ENCODE peak calls at places on chromosome 14, in nine cellular contexts. X is spleen, U is HepG2, W is adrenal gland, A is A549, G is uterus, D is prostate gland, T is upper lobe of left lung, F is IMR-90. V is an unnamed sample. For H3K4me1, the result is how much of the 10 kb centered on the place peaks cover.

GRCh38 chr14:23055147-23055550 is 2.2 kb downstream of the CDH24 start:
- DNase-seq in X (no peak), U (no peak), W (no peak), A (no peak), G (no peak), D (no peak), T (no peak), F (no peak), V (no peak)

GRCh38 chr14:63388766-63389431 is 70.2 kb upstream of the GPHB5 start:
- DNase-seq in X (peak), U (peak), W (peak), A (peak), G (peak), D (peak), T (no peak), F (peak), V (peak)

GRCh38 chr14:71800878-71801277 is 131.4 kb upstream of the RGS6 start:
- DNase-seq in X (no peak), U (no peak), W (no peak), A (no peak), G (no peak), D (no peak), T (no peak), F (no peak), V (no peak)

GRCh38 chr14:62081956-62082355 is 319.7 kb downstream of the SNAPC1 start:
- DNase-seq in X (no peak), U (no peak), W (no peak), A (no peak), G (no peak), D (no peak), T (no peak), F (no peak), V (no peak)

GRCh38 chr14:29927596-29928341 is at the start of gene PRKD1:
- DNase-seq in X (peak), U (peak), W (peak), A (peak), G (peak), D (peak), T (peak), F (peak), V (peak)

GRCh38 chr14:103101964-103102688 is 7.6 kb downstream of the EXOC3L4 start:
- DNase-seq in X (no peak), U (no peak), W (no peak), A (no peak), G (no peak), D (no peak), T (peak), F (no peak), V (peak)

GRCh38 chr14:96793547-96793946 is 3.6 kb upstream of the VRK1 start:
- DNase-seq in X (no peak), U (no peak), W (no peak), A (no peak), G (no peak), D (no peak), T (no peak), F (no peak), V (no peak)

GRCh38 chr14:51818748-51819386 is 41.5 kb upstream of the GNG2 start:
- DNase-seq in X (no peak), U (no peak), W (no peak), A (no peak), G (no peak), D (no peak), T (no peak), F (no peak), V (no peak)

GRCh38 chr14:103334644-103335603 is 887 bp downstream of the EIF5 start:
- DNase-seq in X (peak), U (peak), W (peak), A (peak), G (peak), D (peak), T (peak), F (peak), V (peak)

GRCh38 chr14:94120667-94121335 is 8.6 kb downstream of the IFI27L2 start:
- DNase-seq in X (no peak), U (no peak), W (no peak), A (no peak), G (no peak), D (no peak), T (no peak), F (peak), V (peak)

GRCh38 chr14:33657478-33657877 is 293.4 kb downstream of the EGLN3 start:
- DNase-seq in X (no peak), U (no peak), W (peak), A (no peak), G (no peak), D (no peak), T (no peak), F (peak), V (no peak)

GRCh38 chr14:64841121-64841611 is 38.5 kb downstream of the SPTB start:
- DNase-seq in X (no peak), U (peak), W (peak), A (peak), G (no peak), D (no peak), T (no peak), F (peak), V (no peak)

GRCh38 chr14:22887260-22887989 is 4.4 kb downstream of the REM2 start:
- DNase-seq in X (no peak), U (no peak), W (peak), A (peak), G (peak), D (peak), T (no peak), F (peak), V (no peak)

GRCh38 chr14:96297000-96297399 is 41.0 kb downstream of the BDKRB1 start:
- DNase-seq in X (no peak), U (peak), W (no peak), A (peak), G (no peak), D (no peak), T (no peak), F (peak), V (no peak)

GRCh38 chr14:54976316-54976715 is 50.6 kb downstream of the WDHD1 start:
- DNase-seq in X (no peak), U (no peak), W (no peak), A (no peak), G (no peak), D (no peak), T (no peak), F (peak), V (no peak)

GRCh38 chr14:58572092-58572853 is 65.5 kb upstream of the DACT1 start:
- DNase-seq in X (no peak), U (peak), W (no peak), A (peak), G (no peak), D (no peak), T (no peak), F (peak), V (no peak)

GRCh38 chr14:51228890-51229289 is 11.2 kb upstream of the TMX1 start:
- DNase-seq in X (no peak), U (no peak), W (no peak), A (no peak), G (no peak), D (no peak), T (no peak), F (no peak), V (no peak)

GRCh38 chr14:20857630-20858261 is 33.4 kb upstream of the RNASE3 start:
- DNase-seq in X (peak), U (peak), W (peak), A (peak), G (peak), D (peak), T (no peak), F (peak), V (peak)

GRCh38 chr14:51776102-51776894 is 84.1 kb upstream of the GNG2 start:
- DNase-seq in X (no peak), U (peak), W (peak), A (peak), G (peak), D (peak), T (no peak), F (peak), V (peak)

GRCh38 chr14:53796734-53797133 is 159.9 kb downstream of the BMP4 start:
- DNase-seq in X (no peak), U (no peak), W (no peak), A (no peak), G (no peak), D (no peak), T (no peak), F (no peak), V (no peak)

GRCh38 chr14:97580923-97581495 is 783.8 kb downstream of the VRK1 start:
- DNase-seq in X (no peak), U (no peak), W (no peak), A (no peak), G (no peak), D (no peak), T (no peak), F (no peak), V (no peak)

GRCh38 chr14:93832665-93833064 is 44.4 kb upstream of the PRIMA1 start:
- DNase-seq in X (no peak), U (no peak), W (peak), A (no peak), G (no peak), D (peak), T (no peak), F (no peak), V (peak)

GRCh38 chr14:102493096-102493495 is 16.5 kb downstream of the ANKRD9 start:
- DNase-seq in X (peak), U (no peak), W (no peak), A (no peak), G (no peak), D (no peak), T (no peak), F (no peak), V (peak)

GRCh38 chr14:36245223-36245622 is 68.7 kb upstream of the PTCSC3 start:
- DNase-seq in X (no peak), U (no peak), W (no peak), A (no peak), G (no peak), D (no peak), T (no peak), F (no peak), V (no peak)
- TF ChIP-seq CTCF in X (no peak), U (no peak), W (no peak), A (no peak), G (no peak), D (no peak), T (no peak), F (no peak), V (no peak)

GRCh38 chr14:35404496-35405303 is at the start of gene NFKBIA:
- DNase-seq in X (peak), U (peak), W (peak), A (peak), G (peak), D (peak), T (peak), F (peak), V (peak)

GRCh38 chr14:35404246-35404495 is 378 bp downstream of the NFKBIA start:
- DNase-seq in X (no peak), U (no peak), W (no peak), A (no peak), G (no peak), D (no peak), T (no peak), F (no peak), V (no peak)

GRCh38 chr14:35405304-35405996 is 901 bp upstream of the NFKBIA start:
- DNase-seq in X (no peak), U (peak), W (peak), A (no peak), G (peak), D (no peak), T (no peak), F (no peak), V (no peak)

GRCh38 chr14:35406811-35407630 is 2.5 kb upstream of the NFKBIA start:
- DNase-seq in X (no peak), U (peak), W (peak), A (peak), G (peak), D (peak), T (no peak), F (peak), V (no peak)

GRCh38 chr14:35406090-35406489 is 1.5 kb upstream of the NFKBIA start:
- DNase-seq in X (no peak), U (no peak), W (no peak), A (no peak), G (no peak), D (no peak), T (no peak), F (no peak), V (no peak)
- H3K4me1 ChIP-seq in X (under half), U (half or more), W (under half), A (under half), G (under half), D (under half), T (under half), F (under half), V (under half)

GRCh38 chr14:73886449-73887115 is at the start of gene ZNF410:
- DNase-seq in X (peak), U (peak), W (peak), A (peak), G (peak), D (peak), T (peak), F (peak), V (peak)
- TF ChIP-seq POLR2A in X (peak), U (peak), W (peak), A (peak), G (peak), D (peak), T (peak), F (peak), V (peak)

GRCh38 chr14:66568220-66568619 is 60.3 kb downstream of the GPHN start:
- DNase-seq in X (no peak), U (no peak), W (no peak), A (no peak), G (no peak), D (no peak), T (no peak), F (no peak), V (no peak)
- TF ChIP-seq CTCF in X (no peak), U (no peak), W (no peak), A (peak), G (no peak), D (no peak), T (no peak), F (no peak), V (no peak)

GRCh38 chr14:99753225-99754140 is 39.7 kb upstream of the EML1 start:
- DNase-seq in X (no peak), U (no peak), W (no peak), A (no peak), G (no peak), D (no peak), T (no peak), F (no peak), V (no peak)

GRCh38 chr14:99749763-99750715 is 43.2 kb upstream of the EML1 start:
- DNase-seq in X (no peak), U (no peak), W (peak), A (no peak), G (no peak), D (no peak), T (no peak), F (no peak), V (peak)

GRCh38 chr14:99750746-99751450 is 42.3 kb upstream of the EML1 start:
- DNase-seq in X (no peak), U (no peak), W (no peak), A (no peak), G (no peak), D (no peak), T (no peak), F (no peak), V (peak)

GRCh38 chr14:99752486-99753121 is 40.6 kb upstream of the EML1 start:
- DNase-seq in X (no peak), U (no peak), W (no peak), A (peak), G (no peak), D (no peak), T (peak), F (peak), V (no peak)

DNA sequence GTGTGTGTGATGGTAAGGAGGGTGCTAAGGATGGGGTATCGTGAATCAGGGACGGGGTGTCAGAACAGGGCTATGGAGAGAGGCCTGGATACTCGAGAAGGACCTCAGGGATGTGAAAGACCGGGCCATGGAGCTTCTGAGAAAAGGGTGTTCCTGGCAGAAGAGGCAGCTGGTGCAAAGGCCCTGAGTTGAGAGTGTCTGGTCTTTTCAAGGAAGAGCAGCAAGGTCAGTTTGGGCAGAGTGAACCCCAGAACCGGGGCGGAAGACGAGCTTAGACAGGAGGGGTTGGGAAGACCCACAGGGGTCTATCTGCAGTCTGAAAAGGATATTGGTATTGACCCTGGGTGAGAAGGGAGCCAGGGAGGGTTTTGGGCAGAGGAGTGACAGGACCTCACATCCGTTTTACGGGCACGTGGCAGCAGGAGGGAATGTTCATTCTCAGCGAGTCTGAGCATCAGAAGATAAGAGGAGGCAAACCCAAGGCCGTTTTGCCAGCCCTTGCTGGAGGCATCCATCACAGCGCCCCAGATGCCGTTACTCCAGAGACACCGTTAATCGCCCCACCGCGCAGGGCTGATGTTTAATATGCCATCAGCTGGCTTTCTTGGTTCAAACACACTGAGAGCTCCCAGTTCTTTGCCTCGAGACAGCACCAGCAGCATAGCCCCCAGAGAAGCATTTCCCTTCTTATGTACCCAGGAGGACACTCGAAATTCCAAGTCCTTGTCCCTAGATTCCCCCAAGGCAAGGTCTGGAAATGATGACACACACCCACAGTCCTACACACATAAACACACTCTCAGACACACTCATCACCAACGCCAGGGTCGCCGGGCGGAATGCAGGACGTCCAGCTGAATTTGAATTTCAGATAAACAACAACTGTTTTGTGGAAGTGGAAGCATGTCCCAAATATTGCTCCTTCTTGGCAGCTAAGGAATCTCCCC is 41.4 kb upstream of the EML1 start:
- DNase-seq in X (no peak), U (no peak), W (peak), A (no peak), G (no peak), D (no peak), T (no peak), F (peak), V (peak)
- H3K4me1 ChIP-seq in X (under half), U (under half), W (under half), A (half or more), G (under half), D (under half), T (half or more), F (under half), V (under half)

GRCh38 chr14:24439830-24440605 is 2.6 kb downstream of the SDR39U1 start:
- DNase-seq in X (no peak), U (no peak), W (no peak), A (no peak), G (no peak), D (no peak), T (peak), F (no peak), V (no peak)

GRCh38 chr14:24437020-24437735 is 5.4 kb downstream of the SDR39U1 start:
- DNase-seq in X (no peak), U (no peak), W (no peak), A (no peak), G (no peak), D (no peak), T (peak), F (no peak), V (no peak)

GRCh38 chr14:24439257-24439656 is 3.3 kb downstream of the SDR39U1 start:
- DNase-seq in X (no peak), U (no peak), W (no peak), A (no peak), G (no peak), D (no peak), T (no peak), F (no peak), V (no peak)

GRCh38 chr14:24437736-24438067 is 4.9 kb downstream of the SDR39U1 start:
- DNase-seq in X (no peak), U (no peak), W (no peak), A (no peak), G (no peak), D (no peak), T (no peak), F (no peak), V (no peak)

DNA sequence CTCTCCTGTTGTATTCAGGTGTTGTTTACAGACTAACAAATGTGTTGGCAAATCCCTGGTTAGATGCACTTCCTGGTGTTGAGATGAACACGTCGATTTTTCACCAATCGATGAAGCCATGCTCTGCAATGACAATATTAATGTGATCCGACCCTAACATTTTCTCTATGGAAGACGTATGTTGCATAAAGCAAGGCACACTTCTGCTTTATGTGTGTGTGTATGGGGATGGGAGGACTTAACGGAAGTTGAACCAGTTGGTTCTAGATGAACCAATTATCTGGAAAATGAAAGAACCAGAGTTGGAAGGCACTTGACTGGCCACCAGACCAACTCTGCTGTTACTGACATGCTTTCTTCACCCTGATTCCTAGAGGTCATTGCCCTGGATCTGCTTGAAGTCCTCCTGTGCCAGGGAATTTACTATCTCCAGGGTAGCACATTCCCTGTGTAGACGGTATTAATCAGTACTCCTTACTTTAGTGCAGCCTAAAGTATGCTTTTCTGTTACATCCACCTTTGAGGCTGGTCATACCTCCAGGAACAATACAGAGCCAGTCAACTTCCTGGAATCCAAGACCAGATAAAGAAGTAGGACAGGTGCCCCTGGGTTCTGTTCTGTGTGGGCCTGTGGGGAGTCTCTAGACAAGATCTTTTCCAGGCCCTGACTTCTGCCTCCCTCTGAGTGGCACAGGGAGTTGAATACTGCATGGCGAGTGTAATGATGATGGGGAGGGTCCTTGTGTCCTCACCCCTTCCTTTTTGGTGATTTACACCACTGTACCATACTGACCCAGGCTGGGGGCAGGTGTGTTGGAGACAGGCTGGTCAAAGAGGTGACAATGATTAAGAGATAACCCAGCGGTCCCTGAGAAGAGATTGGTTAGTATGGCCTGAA is 4.1 kb downstream of the SDR39U1 start:
- DNase-seq in X (no peak), U (no peak), W (no peak), A (no peak), G (no peak), D (no peak), T (no peak), F (no peak), V (no peak)
- TF ChIP-seq POLR2A in X (no peak), U (no peak), W (no peak), A (no peak), G (no peak), D (no peak), T (no peak), F (no peak), V (no peak)

GRCh38 chr14:78340250-78340649 is 170.1 kb downstream of the NRXN3 start:
- DNase-seq in X (no peak), U (no peak), W (no peak), A (no peak), G (no peak), D (no peak), T (no peak), F (no peak), V (no peak)
- TF ChIP-seq CTCF in X (no peak), U (no peak), W (no peak), A (no peak), G (no peak), D (no peak), T (no peak), F (no peak), V (no peak)

GRCh38 chr14:89330236-89331002 is 86.6 kb downstream of the FOXN3 start:
- DNase-seq in X (no peak), U (no peak), W (peak), A (no peak), G (peak), D (no peak), T (no peak), F (peak), V (no peak)

GRCh38 chr14:89331398-89331797 is 85.6 kb downstream of the FOXN3 start:
- DNase-seq in X (no peak), U (no peak), W (no peak), A (no peak), G (no peak), D (no peak), T (no peak), F (no peak), V (no peak)

GRCh38 chr14:89327771-89328212 is 89.2 kb downstream of the FOXN3 start:
- DNase-seq in X (no peak), U (no peak), W (no peak), A (no peak), G (no peak), D (no peak), T (no peak), F (peak), V (no peak)

GRCh38 chr14:89336338-89336737 is 80.7 kb downstream of the FOXN3 start:
- DNase-seq in X (no peak), U (peak), W (no peak), A (peak), G (no peak), D (no peak), T (no peak), F (no peak), V (no peak)

GRCh38 chr14:89332031-89332430 is 85.0 kb downstream of the FOXN3 start:
- DNase-seq in X (no peak), U (no peak), W (no peak), A (no peak), G (no peak), D (no peak), T (no peak), F (peak), V (no peak)
- H3K4me1 ChIP-seq in X (under half), U (half or more), W (under half), A (under half), G (under half), D (under half), T (under half), F (under half), V (under half)

V was measured in right lobe of liver.